ENCODE peak calls at places on chromosome 7, in nine cellular contexts. E is foreskin fibroblast, J is lung, T is H9, D is cardiac fibroblast, H is GM06990, I is esophagus squamous epithelium, K is thoracic aorta, Z is GM12865. C is an unnamed sample.

GRCh38 chr7:104017001-104017400 is 27.5 kb upstream of the RELN start:
- DNase-seq in E (no peak), J (no peak), T (no peak), D (no peak), H (no peak), I (no peak), K (no peak), Z (no peak), C (no peak)

GRCh38 chr7:113131367-113131766 is 13.0 kb upstream of the SMIM30 start:
- DNase-seq in E (no peak), J (no peak), T (no peak), D (no peak), H (no peak), I (no peak), K (no peak), Z (no peak), C (no peak)

GRCh38 chr7:70405241-70405640 is 726.7 kb upstream of the GALNT17 start:
- DNase-seq in E (no peak), J (no peak), T (no peak), D (no peak), H (no peak), I (no peak), K (no peak), Z (no peak), C (no peak)

GRCh38 chr7:152189026-152189425 is 163.6 kb downstream of the GALNT11 start:
- DNase-seq in E (no peak), J (no peak), T (no peak), D (peak; percentile 36), H (no peak), I (no peak), K (no peak), Z (no peak), C (no peak)

GRCh38 chr7:119397156-119397555 is 875.8 kb upstream of the KCND2 start:
- DNase-seq in E (no peak), J (no peak), T (no peak), D (no peak), H (no peak), I (no peak), K (no peak), Z (peak; percentile 57), C (no peak)

GRCh38 chr7:11427686-11428273 is 404.2 kb downstream of the THSD7A start:
- DNase-seq in E (peak; percentile 45), J (no peak), T (no peak), D (peak; percentile 87), H (no peak), I (no peak), K (no peak), Z (peak; percentile 59), C (no peak)

GRCh38 chr7:48365010-48365409 is 193.8 kb downstream of the ABCA13 start:
- DNase-seq in E (no peak), J (no peak), T (no peak), D (no peak), H (no peak), I (no peak), K (no peak), Z (no peak), C (no peak)

GRCh38 chr7:44415047-44415446 is 75.4 kb downstream of the NUDCD3 start:
- DNase-seq in E (no peak), J (no peak), T (no peak), D (no peak), H (no peak), I (no peak), K (no peak), Z (no peak), C (no peak)

GRCh38 chr7:27727058-27727457 is 12.9 kb upstream of the TAX1BP1 start:
- DNase-seq in E (no peak), J (no peak), T (no peak), D (no peak), H (no peak), I (no peak), K (no peak), Z (no peak), C (no peak)

DNA sequence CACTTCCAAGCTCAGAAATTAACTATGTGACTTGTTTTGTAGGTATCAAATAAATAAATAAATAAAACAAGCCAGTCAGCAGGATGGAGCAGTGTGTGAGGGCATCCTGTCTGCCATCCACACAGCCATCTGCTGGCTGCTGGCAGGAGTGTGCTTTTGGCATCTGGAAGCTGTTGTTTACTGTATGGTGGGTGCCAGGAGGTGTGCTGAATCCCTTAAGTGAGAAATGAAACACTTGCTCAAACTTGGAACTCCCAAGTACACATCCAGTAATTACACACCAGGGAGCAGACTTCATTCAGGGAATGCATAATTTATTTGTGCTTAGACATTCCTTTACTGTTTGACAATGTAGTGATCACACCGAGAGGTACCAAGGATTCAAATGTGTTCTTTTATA is 16.9 kb upstream of the TAX1BP1 start:
- DNase-seq in E (peak; percentile 12), J (no peak), T (no peak), D (peak; percentile 55), H (no peak), I (no peak), K (no peak), Z (no peak), C (no peak)
- TF ChIP-seq CTCF in E (no peak), J (no peak), T (peak; percentile 25), D (peak; percentile 22), H (peak; percentile 7), I (no peak), K (no peak), Z (no peak), C (no peak)

GRCh38 chr7:101870361-101871062 is 53.1 kb downstream of the CUX1 start:
- DNase-seq in E (no peak), J (peak; percentile 40), T (peak; percentile 76), D (no peak), H (no peak), I (no peak), K (no peak), Z (no peak), C (no peak)
- TF ChIP-seq CTCF in E (no peak), J (no peak), T (peak; percentile 66), D (peak; percentile 22), H (peak; percentile 22), I (no peak), K (no peak), Z (no peak), C (no peak)

DNA sequence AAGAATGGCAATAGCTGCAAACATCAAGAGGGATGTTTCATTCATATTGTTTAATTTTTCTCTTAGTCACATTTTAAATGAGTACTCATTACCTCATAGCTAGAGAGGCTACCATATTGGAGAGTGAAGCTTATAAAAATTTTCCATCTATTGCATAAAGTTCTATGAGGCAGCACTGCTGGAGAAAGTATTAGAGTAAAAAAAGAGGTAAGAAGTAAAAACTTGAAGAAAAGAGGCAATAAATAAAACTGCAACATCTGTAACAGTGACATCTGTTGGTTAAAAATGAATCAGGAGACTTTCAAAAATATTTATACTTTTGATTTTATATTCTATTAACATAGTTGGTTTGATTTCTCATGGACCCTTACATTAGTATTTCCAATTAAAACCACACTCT is 284.5 kb upstream of the SEMA3D start:
- DNase-seq in E (no peak), J (no peak), T (no peak), D (no peak), H (no peak), I (no peak), K (no peak), Z (no peak), C (no peak)
- TF ChIP-seq CTCF in E (no peak), J (no peak), T (no peak), D (no peak), H (no peak), I (no peak), K (no peak), Z (no peak), C (no peak)

DNA sequence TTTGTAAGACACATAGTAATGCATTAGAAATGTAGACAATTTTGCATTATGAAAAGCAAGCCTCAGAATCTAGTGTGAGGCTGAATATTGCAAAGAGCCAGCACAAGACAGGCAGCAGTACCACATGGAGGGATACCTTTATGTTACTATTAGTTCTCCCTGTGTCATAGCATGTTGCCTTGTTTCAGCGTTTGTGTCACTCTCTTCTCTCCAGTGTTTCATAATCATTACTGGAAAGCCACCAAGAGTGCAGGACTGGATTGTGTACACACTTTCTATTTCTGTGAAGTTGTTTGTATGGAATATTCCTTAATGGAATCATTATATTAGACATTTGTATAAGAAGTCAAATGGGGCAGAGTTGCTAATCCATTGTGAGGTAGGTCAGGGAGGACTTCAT is 8.6 kb downstream of the AHR start:
- DNase-seq in E (no peak), J (no peak), T (no peak), D (no peak), H (no peak), I (no peak), K (no peak), Z (no peak), C (no peak)
- TF ChIP-seq CTCF in E (no peak), J (no peak), T (no peak), D (no peak), H (no peak), I (no peak), K (no peak), Z (no peak), C (no peak)

GRCh38 chr7:122886357-122887081 is at the start of gene CADPS2:
- DNase-seq in E (peak; percentile 49), J (peak; percentile 93), T (peak; percentile 83), D (peak; percentile 91), H (peak; percentile 47), I (no peak), K (peak; percentile 49), Z (peak; percentile 84), C (peak; percentile 54)
- TF ChIP-seq CTCF in E (peak; percentile 9), J (no peak), T (no peak), D (peak; percentile 47), H (no peak), I (peak; percentile 32), K (peak; percentile 51), Z (no peak), C (no peak)

DNA sequence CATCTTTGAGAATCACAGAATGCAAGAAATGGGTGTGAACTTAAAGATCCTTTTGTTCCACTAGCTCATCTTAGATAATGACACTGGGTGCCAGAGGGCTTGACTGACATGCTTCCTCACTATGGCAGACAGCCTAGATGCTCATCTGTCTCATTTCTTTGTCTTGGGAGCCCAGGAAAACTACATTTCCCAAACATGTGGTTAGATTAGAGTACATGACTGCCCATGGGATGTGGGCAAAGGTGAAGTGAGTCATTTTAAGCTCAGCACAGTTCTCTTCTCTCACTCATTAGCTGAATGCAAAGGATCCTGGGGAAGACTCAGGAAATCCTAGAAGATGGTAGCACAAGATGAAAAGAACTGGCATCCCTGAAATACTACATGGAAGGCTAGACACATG is 32.5 kb upstream of the TBX20 start:
- DNase-seq in E (peak; percentile 2), J (no peak), T (no peak), D (peak; percentile 50), H (no peak), I (no peak), K (no peak), Z (no peak), C (no peak)
- TF ChIP-seq CTCF in E (no peak), J (no peak), T (no peak), D (no peak), H (no peak), I (no peak), K (no peak), Z (no peak), C (no peak)

C was measured in omental fat pad.